ENCODE peak calls at places on chromosomes 2 and 18, in eight cellular contexts. W, G, N, U, J, K, S and A are unnamed samples.
A peak's percentile ranks its signal among the peaks of the same experiment; 100 is the strongest.

GRCh38 chr2:128510701-128511100 is 192.0 kb upstream of the HS6ST1 start:
- DNase-seq in W (no peak), G (no peak), N (no peak), U (no peak), J (no peak), K (no peak), S (peak; percentile 29), A (no peak)

GRCh38 chr2:168216351-168217005 is 30.9 kb downstream of the STK39 start:
- DNase-seq in W (no peak), G (no peak), N (no peak), U (peak; percentile 29), J (no peak), K (peak; percentile 90), S (no peak), A (peak; percentile 90)

GRCh38 chr18:72867721-72868665 is at the start of gene NETO1:
- DNase-seq in W (no peak), G (no peak), N (no peak), U (no peak), J (no peak), K (no peak), S (no peak), A (no peak)

GRCh38 chr2:85234879-85235278 is 92.9 kb downstream of the TGOLN2 start:
- DNase-seq in W (no peak), G (no peak), N (no peak), U (no peak), J (no peak), K (peak; percentile 5), S (no peak), A (no peak)

GRCh38 chr2:152222975-152223638 is 47.5 kb upstream of the STAM2 start:
- DNase-seq in W (no peak), G (no peak), N (no peak), U (peak; percentile 86), J (peak; percentile 55), K (peak; percentile 51), S (peak; percentile 59), A (peak; percentile 26)

GRCh38 chr2:147860009-147860408 is 15.2 kb downstream of the ACVR2A start:
- DNase-seq in W (no peak), G (no peak), N (no peak), U (no peak), J (no peak), K (no peak), S (no peak), A (no peak)

GRCh38 chr18:49340446-49340845 is 120.0 kb downstream of the DYM start:
- DNase-seq in W (no peak), G (no peak), N (no peak), U (no peak), J (no peak), K (no peak), S (no peak), A (no peak)

GRCh38 chr2:207473203-207473865 is 56.4 kb upstream of the CREB1 start:
- DNase-seq in W (no peak), G (no peak), N (peak; percentile 77), U (peak; percentile 77), J (peak; percentile 39), K (no peak), S (peak; percentile 65), A (no peak)

GRCh38 chr18:8422391-8422790 is 186.8 kb upstream of the RAB12 start:
- DNase-seq in W (no peak), G (no peak), N (no peak), U (no peak), J (no peak), K (no peak), S (no peak), A (no peak)

GRCh38 chr18:79466591-79466990 is 70.9 kb downstream of the NFATC1 start:
- DNase-seq in W (no peak), G (no peak), N (no peak), U (no peak), J (no peak), K (peak; percentile 89), S (no peak), A (no peak)

GRCh38 chr2:106098081-106098480 is 96.0 kb downstream of the UXS1 start:
- DNase-seq in W (no peak), G (no peak), N (peak; percentile 24), U (peak; percentile 25), J (peak; percentile 24), K (no peak), S (no peak), A (peak; percentile 30)

GRCh38 chr2:151111599-151112278 is 149.9 kb downstream of the RBM43 start:
- DNase-seq in W (no peak), G (no peak), N (peak; percentile 2), U (peak; percentile 62), J (no peak), K (no peak), S (peak; percentile 51), A (no peak)

GRCh38 chr2:138550172-138550571 is 48.6 kb downstream of the SPOPL start:
- DNase-seq in W (no peak), G (no peak), N (no peak), U (no peak), J (no peak), K (no peak), S (no peak), A (no peak)

GRCh38 chr2:10342245-10342951 is 39.7 kb downstream of the HPCAL1 start:
- DNase-seq in W (peak; percentile 79), G (no peak), N (no peak), U (no peak), J (peak; percentile 56), K (no peak), S (no peak), A (no peak)

GRCh38 chr2:7748717-7749415 is 831.7 kb downstream of the RNF144A start:
- DNase-seq in W (no peak), G (peak; percentile 38), N (no peak), U (peak; percentile 82), J (no peak), K (no peak), S (no peak), A (no peak)

GRCh38 chr2:101012706-101013181 is 10.7 kb downstream of the RPL31 start:
- DNase-seq in W (no peak), G (no peak), N (peak; percentile 52), U (peak; percentile 60), J (no peak), K (no peak), S (no peak), A (peak; percentile 32)

GRCh38 chr2:177193240-177193639 is 19.4 kb upstream of the HNRNPA3 start:
- DNase-seq in W (no peak), G (no peak), N (no peak), U (no peak), J (no peak), K (no peak), S (no peak), A (no peak)

GRCh38 chr2:106581755-106582430 is 94.7 kb downstream of the CD8B2 start:
- DNase-seq in W (peak; percentile 74), G (no peak), N (peak; percentile 73), U (peak; percentile 48), J (no peak), K (peak; percentile 53), S (no peak), A (peak; percentile 65)

GRCh38 chr2:24008672-24009366 is 1.1 kb upstream of the MFSD2B start:
- DNase-seq in W (no peak), G (no peak), N (peak; percentile 50), U (no peak), J (no peak), K (no peak), S (no peak), A (no peak)

GRCh38 chr2:135022952-135023880 is 24.0 kb downstream of the MAP3K19 start:
- DNase-seq in W (no peak), G (no peak), N (no peak), U (no peak), J (no peak), K (no peak), S (no peak), A (no peak)
- TF ChIP-seq CTCF in W (no peak), G (no peak), N (no peak), U (no peak), J (no peak), K (no peak), S (no peak), A (no peak)

GRCh38 chr2:216283038-216283900 is 89.0 kb downstream of the MARCHF4 start:
- DNase-seq in W (no peak), G (peak; percentile 15), N (peak; percentile 31), U (peak; percentile 25), J (no peak), K (no peak), S (no peak), A (peak; percentile 38)
- TF ChIP-seq CTCF in W (peak; percentile 9), G (peak; percentile 90), N (peak; percentile 10), U (no peak), J (no peak), K (no peak), S (peak; percentile 11), A (no peak)

GRCh38 chr2:217873371-217873770 is 129.4 kb downstream of the TNS1 start:
- DNase-seq in W (no peak), G (no peak), N (no peak), U (no peak), J (no peak), K (no peak), S (no peak), A (no peak)

GRCh38 chr2:217870528-217871011 is 132.2 kb downstream of the TNS1 start:
- DNase-seq in W (no peak), G (no peak), N (no peak), U (no peak), J (no peak), K (no peak), S (no peak), A (no peak)

GRCh38 chr2:217875138-217875537 is 127.7 kb downstream of the TNS1 start:
- DNase-seq in W (no peak), G (no peak), N (no peak), U (no peak), J (no peak), K (no peak), S (no peak), A (no peak)

GRCh38 chr2:217875556-217876252 is 127.1 kb downstream of the TNS1 start:
- DNase-seq in W (no peak), G (no peak), N (no peak), U (no peak), J (no peak), K (no peak), S (no peak), A (no peak)

GRCh38 chr2:217872319-217872718 is 130.5 kb downstream of the TNS1 start:
- DNase-seq in W (no peak), G (no peak), N (no peak), U (no peak), J (no peak), K (no peak), S (no peak), A (no peak)
- TF ChIP-seq CTCF in W (no peak), G (no peak), N (no peak), U (no peak), J (no peak), K (no peak), S (peak; percentile 26), A (no peak)

GRCh38 chr2:224058048-224058775 is 19.1 kb upstream of the SERPINE2 start:
- DNase-seq in W (no peak), G (no peak), N (no peak), U (no peak), J (no peak), K (no peak), S (no peak), A (no peak)
- TF ChIP-seq CTCF in W (no peak), G (no peak), N (no peak), U (no peak), J (no peak), K (no peak), S (no peak), A (no peak)